ENCODE peak calls at places on chromosomes 16 and 17, in six cellular contexts. G is H1, D is A549, P is esophagus squamous epithelium, J is endothelial cell of umbilical vein, W is IMR-90. U is an unnamed sample.
A peak's percentile ranks its signal among the peaks of the same experiment; 100 is the strongest.

GRCh38 chr17:17874478-17874877 is 37.7 kb upstream of the SREBF1 start:
- DNase-seq in G (no peak), D (no peak), P (no peak), J (no peak), W (peak; percentile 92), U (peak; percentile 87)

GRCh38 chr17:80110927-80111701 is 9.7 kb downstream of the GAA start:
- DNase-seq in G (no peak), D (no peak), P (no peak), J (no peak), W (no peak), U (no peak)

GRCh38 chr17:60443713-60444112 is 21.4 kb downstream of the CHCT1 start:
- DNase-seq in G (no peak), D (no peak), P (no peak), J (no peak), W (no peak), U (no peak)

GRCh38 chr17:59669944-59670343 is 37.3 kb downstream of the PTRH2 start:
- DNase-seq in G (no peak), D (no peak), P (no peak), J (peak; percentile 9), W (no peak), U (no peak)

GRCh38 chr17:68396226-68396780 is 61.0 kb downstream of the WIPI1 start:
- DNase-seq in G (peak; percentile 13), D (no peak), P (no peak), J (no peak), W (no peak), U (no peak)

GRCh38 chr17:82938486-82939212 is 98.8 kb upstream of the ZNF750 start:
- DNase-seq in G (no peak), D (no peak), P (no peak), J (no peak), W (no peak), U (no peak)

GRCh38 chr17:27157297-27157696 is 136.6 kb upstream of the WSB1 start:
- DNase-seq in G (no peak), D (no peak), P (no peak), J (no peak), W (no peak), U (no peak)

GRCh38 chr17:13199425-13199824 is 181.6 kb upstream of the ELAC2 start:
- DNase-seq in G (no peak), D (no peak), P (no peak), J (no peak), W (no peak), U (no peak)

GRCh38 chr17:46025510-46025909 is 26.5 kb downstream of the STH start:
- DNase-seq in G (no peak), D (no peak), P (no peak), J (no peak), W (no peak), U (no peak)

GRCh38 chr17:74998783-74999182 is 11.4 kb downstream of the CDR2L start:
- DNase-seq in G (no peak), D (no peak), P (no peak), J (no peak), W (no peak), U (no peak)

GRCh38 chr17:35515027-35515426 is 22.5 kb downstream of the SLFN12L start:
- DNase-seq in G (no peak), D (no peak), P (no peak), J (no peak), W (no peak), U (no peak)

GRCh38 chr17:35523296-35523695 is 14.2 kb downstream of the SLFN12L start:
- DNase-seq in G (no peak), D (no peak), P (no peak), J (no peak), W (no peak), U (no peak)

GRCh38 chr17:35521150-35521549 is 16.3 kb downstream of the SLFN12L start:
- DNase-seq in G (no peak), D (no peak), P (no peak), J (no peak), W (no peak), U (no peak)

GRCh38 chr17:35519442-35519841 is 18.0 kb downstream of the SLFN12L start:
- DNase-seq in G (no peak), D (no peak), P (no peak), J (no peak), W (no peak), U (no peak)

DNA sequence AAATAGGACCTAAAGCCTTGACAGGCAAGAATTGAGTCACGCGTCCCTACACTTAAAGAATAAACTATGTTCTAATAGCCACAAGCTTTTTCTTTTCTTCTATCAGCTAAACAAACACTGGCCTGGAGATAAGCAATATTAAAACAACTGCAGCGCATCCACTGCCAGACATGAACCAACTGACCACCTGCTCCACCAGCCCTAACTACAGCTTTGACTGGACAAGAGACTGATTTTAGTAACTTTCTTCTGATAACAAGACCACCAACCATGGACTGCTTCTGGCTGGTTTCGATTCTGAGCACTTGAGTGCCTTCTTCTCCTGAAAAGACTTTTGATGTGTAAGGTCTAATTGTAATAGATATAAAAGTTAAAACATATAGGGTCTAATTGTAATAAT is 17.4 kb downstream of the SLFN12L start:
- DNase-seq in G (no peak), D (no peak), P (no peak), J (no peak), W (no peak), U (no peak)
- TF ChIP-seq POLR2A in G (no peak), D (no peak), P (no peak), J (no peak), W (no peak), U (no peak)

GRCh38 chr16:69324013-69324531 is 6.3 kb downstream of the PDF start:
- DNase-seq in G (no peak), D (no peak), P (no peak), J (no peak), W (no peak), U (no peak)
- TF ChIP-seq POLR2A in G (peak; percentile 48), D (no peak), P (no peak), J (peak; percentile 36), W (no peak), U (no peak)

GRCh38 chr17:6551909-6552768 is 4.2 kb downstream of the PITPNM3 start:
- DNase-seq in G (no peak), D (no peak), P (no peak), J (no peak), W (no peak), U (no peak)
- TF ChIP-seq POLR2A in G (no peak), D (no peak), P (peak; percentile 24), J (no peak), W (no peak), U (no peak)

GRCh38 chr17:47208744-47209488 is at the start of gene MYL4:
- DNase-seq in G (no peak), D (no peak), P (no peak), J (no peak), W (no peak), U (no peak)
- TF ChIP-seq POLR2A in G (no peak), D (no peak), P (no peak), J (no peak), W (no peak), U (no peak)

GRCh38 chr17:10135539-10136257 is 62.7 kb downstream of the GAS7 start:
- DNase-seq in G (no peak), D (no peak), P (no peak), J (no peak), W (peak; percentile 56), U (no peak)
- TF ChIP-seq POLR2A in G (no peak), D (no peak), P (no peak), J (no peak), W (no peak), U (no peak)

GRCh38 chr16:55480228-55480655 is 1.2 kb downstream of the MMP2 start:
- DNase-seq in G (peak; percentile 63), D (no peak), P (no peak), J (peak; percentile 79), W (peak; percentile 93), U (no peak)
- TF ChIP-seq POLR2A in G (no peak), D (no peak), P (peak; percentile 44), J (peak; percentile 54), W (peak; percentile 72), U (no peak)

U was measured in H54.